ENCODE peak calls at places on chromosome 19, in nine cellular contexts. U is heart right ventricle, V is Peyer's patch, B is GM06990, O is esophagus squamous epithelium, T is stomach, K is brain microvascular endothelial cell, Y is neural progenitor cell, S is body of pancreas. A is an unnamed sample.

GRCh38 chr19:485583-486236 is 10.6 kb upstream of the MADCAM1 start:
- DNase-seq in U (no peak), V (peak; percentile 65), B (no peak), O (no peak), T (no peak), K (no peak), Y (peak; percentile 84), S (peak; percentile 82), A (peak; percentile 90)

GRCh38 chr19:55014714-55015113 is 23.4 kb downstream of the GP6 start:
- DNase-seq in U (peak; percentile 22), V (no peak), B (no peak), O (no peak), T (no peak), K (no peak), Y (no peak), S (no peak), A (no peak)

GRCh38 chr19:35342430-35342829 is 5.3 kb upstream of the FFAR1 start:
- DNase-seq in U (no peak), V (no peak), B (no peak), O (no peak), T (no peak), K (no peak), Y (no peak), S (peak; percentile 13), A (no peak)

GRCh38 chr19:1656988-1657536 is 4.6 kb upstream of the TCF3 start:
- DNase-seq in U (no peak), V (no peak), B (no peak), O (no peak), T (no peak), K (no peak), Y (no peak), S (no peak), A (no peak)

GRCh38 chr19:55590621-55591020 is 8.7 kb downstream of the FIZ1 start:
- DNase-seq in U (no peak), V (no peak), B (no peak), O (no peak), T (no peak), K (no peak), Y (peak; percentile 44), S (no peak), A (no peak)

GRCh38 chr19:11420894-11421606 is 1.9 kb upstream of the RGL3 start:
- DNase-seq in U (peak; percentile 54), V (peak; percentile 61), B (no peak), O (no peak), T (no peak), K (no peak), Y (peak; percentile 65), S (no peak), A (no peak)

GRCh38 chr19:45146251-45146650 is 14.5 kb downstream of the NKPD1 start:
- DNase-seq in U (no peak), V (no peak), B (no peak), O (no peak), T (no peak), K (no peak), Y (no peak), S (no peak), A (peak; percentile 25)

GRCh38 chr19:51751655-51752054 is at the start of gene FPR1:
- DNase-seq in U (no peak), V (no peak), B (no peak), O (no peak), T (no peak), K (peak; percentile 17), Y (no peak), S (no peak), A (no peak)

GRCh38 chr19:3538258-3538929 is 580 bp upstream of the TEKTIP1 start:
- DNase-seq in U (no peak), V (no peak), B (peak; percentile 26), O (no peak), T (no peak), K (no peak), Y (no peak), S (no peak), A (no peak)

GRCh38 chr19:11699931-11700794 is 38.6 kb downstream of the ZNF823 start:
- DNase-seq in U (no peak), V (no peak), B (no peak), O (no peak), T (no peak), K (peak; percentile 37), Y (peak; percentile 37), S (peak; percentile 17), A (no peak)

GRCh38 chr19:41696402-41697197 is 8.5 kb upstream of the CEACAM7 start:
- DNase-seq in U (no peak), V (peak; percentile 44), B (no peak), O (no peak), T (peak; percentile 24), K (no peak), Y (no peak), S (no peak), A (no peak)

GRCh38 chr19:11694533-11695439 is 44.0 kb downstream of the ZNF823 start:
- DNase-seq in U (peak; percentile 96), V (peak; percentile 97), B (peak; percentile 94), O (peak; percentile 46), T (peak; percentile 96), K (peak; percentile 97), Y (peak; percentile 97), S (peak; percentile 93), A (peak; percentile 100)

GRCh38 chr19:40425450-40426287 is at the start of gene SERTAD1:
- DNase-seq in U (peak; percentile 100), V (peak; percentile 100), B (peak; percentile 99), O (peak; percentile 96), T (peak; percentile 100), K (peak; percentile 99), Y (peak; percentile 100), S (peak; percentile 100), A (peak; percentile 100)
- TF ChIP-seq CTCF in U (peak; percentile 83), V (peak; percentile 87), B (peak; percentile 95), O (peak; percentile 76), T (peak; percentile 69), K (peak; percentile 64), Y (peak; percentile 95), S (peak; percentile 83), A (peak; percentile 79)

DNA sequence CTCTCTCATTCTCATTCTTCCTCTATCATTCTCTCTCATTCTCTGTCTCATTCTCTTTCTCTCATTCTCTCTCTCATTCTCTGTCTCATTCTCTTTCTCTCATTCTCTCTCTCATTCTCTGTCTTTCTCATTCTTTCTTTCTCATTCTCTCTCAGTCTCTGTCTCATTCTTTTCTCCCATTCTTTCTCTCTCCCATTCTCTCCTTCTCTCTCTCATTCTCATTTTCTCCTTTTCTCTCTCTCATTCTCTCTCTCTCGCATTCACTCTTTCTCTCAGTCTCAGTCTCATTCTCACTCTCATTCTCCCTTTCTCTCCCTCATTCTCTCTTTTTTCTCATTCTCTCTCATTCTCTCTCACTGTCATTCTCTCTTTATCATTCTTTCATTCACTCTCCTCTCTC is 152.0 kb upstream of the UQCRFS1 start:
- DNase-seq in U (no peak), V (no peak), B (no peak), O (no peak), T (no peak), K (no peak), Y (no peak), S (no peak), A (no peak)
- H3K27me3 ChIP-seq in U (peaks cover 43% of the 10 kb centered on the region), V (no peaks in the 10 kb centered on the region), B (no peaks in the 10 kb centered on the region), O (no peaks in the 10 kb centered on the region), T (no peaks in the 10 kb centered on the region), K (no peaks in the 10 kb centered on the region), Y (peaks cover 22% of the 10 kb centered on the region), S (no peaks in the 10 kb centered on the region), A (no peaks in the 10 kb centered on the region)

GRCh38 chr19:43589277-43589676 is 6.7 kb downstream of the IRGQ start:
- DNase-seq in U (no peak), V (no peak), B (no peak), O (no peak), T (no peak), K (no peak), Y (no peak), S (no peak), A (no peak)
- TF ChIP-seq CTCF in U (no peak), V (no peak), B (no peak), O (no peak), T (no peak), K (no peak), Y (no peak), S (no peak), A (no peak)

GRCh38 chr19:7612282-7613274 is 16.8 kb downstream of the XAB2 start:
- DNase-seq in U (no peak), V (no peak), B (no peak), O (no peak), T (no peak), K (no peak), Y (no peak), S (no peak), A (no peak)
- H3K27me3 ChIP-seq in U (no peaks in the 10 kb centered on the region), V (no peaks in the 10 kb centered on the region), B (no peaks in the 10 kb centered on the region), O (no peaks in the 10 kb centered on the region), T (no peaks in the 10 kb centered on the region), K (no peaks in the 10 kb centered on the region), Y (no peaks in the 10 kb centered on the region), S (no peaks in the 10 kb centered on the region), A (no peaks in the 10 kb centered on the region)

DNA sequence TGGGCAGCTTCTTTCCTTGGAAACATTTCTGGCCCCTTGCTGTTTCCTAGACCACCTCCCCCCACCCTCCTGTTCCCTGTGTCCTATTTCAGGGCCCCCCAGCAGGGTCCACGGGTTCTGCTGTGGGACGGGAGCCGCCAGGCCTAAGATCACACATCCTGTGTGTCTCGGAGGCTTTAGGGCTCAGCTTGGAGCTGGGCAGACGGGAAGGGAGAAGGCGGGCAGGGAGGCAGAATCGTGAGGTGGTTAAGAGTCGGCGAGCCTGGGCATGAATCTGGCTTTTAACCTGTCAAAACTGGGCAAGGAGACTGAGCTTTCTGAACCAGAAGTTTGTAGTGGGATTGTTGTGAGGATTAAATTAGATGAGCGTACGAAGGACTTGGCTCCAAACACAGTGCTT is 4.8 kb downstream of the KCNC3 start:
- DNase-seq in U (no peak), V (no peak), B (no peak), O (no peak), T (no peak), K (no peak), Y (no peak), S (no peak), A (no peak)
- TF ChIP-seq CTCF in U (no peak), V (no peak), B (no peak), O (no peak), T (no peak), K (no peak), Y (no peak), S (no peak), A (no peak)

DNA sequence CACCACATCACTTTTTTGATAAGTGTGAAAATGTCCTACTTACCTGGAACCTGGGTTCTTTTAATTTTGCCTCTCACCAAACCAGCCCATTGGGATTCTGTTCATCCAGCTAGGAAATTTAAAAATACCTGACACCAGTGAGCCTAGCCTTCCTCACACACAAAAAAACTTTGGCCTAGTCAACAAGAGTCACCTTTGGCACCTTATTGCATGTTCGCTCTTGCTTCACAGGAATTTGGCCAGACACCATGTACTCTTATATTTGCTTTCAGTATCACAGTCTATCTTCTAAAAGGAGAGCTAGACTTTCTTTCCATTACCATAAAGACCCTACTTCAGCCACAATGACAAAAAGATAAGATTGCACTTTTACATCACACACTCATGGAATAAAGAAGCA is 65.8 kb downstream of the ZNF257 start:
- DNase-seq in U (no peak), V (no peak), B (no peak), O (no peak), T (no peak), K (no peak), Y (no peak), S (no peak), A (no peak)
- H3K27me3 ChIP-seq in U (no peaks in the 10 kb centered on the region), V (no peaks in the 10 kb centered on the region), B (no peaks in the 10 kb centered on the region), O (no peaks in the 10 kb centered on the region), T (no peaks in the 10 kb centered on the region), K (no peaks in the 10 kb centered on the region), Y (no peaks in the 10 kb centered on the region), S (no peaks in the 10 kb centered on the region), A (no peaks in the 10 kb centered on the region)

A was measured in testis.